ENCODE peak calls at places on chromosomes 1 and 21, in six cellular contexts. M is esophagus muscularis mucosa, J is neural progenitor cell, I is AG04450, A is fibroblast of the aortic adventitia, L is lower leg skin. W is an unnamed sample.

GRCh38 chr21:32956257-32956656 is 69.5 kb upstream of the OLIG2 start:
- DNase-seq in A (no peak), L (no peak), J (no peak), I (no peak), M (no peak), W (no peak)

GRCh38 chr21:22710725-22711124 is 1712.5 kb downstream of the NCAM2 start:
- DNase-seq in M (no peak), A (no peak), L (no peak), J (no peak), I (no peak), W (no peak)

GRCh38 chr1:236063919-236064673 is 794 bp downstream of the NID1 start:
- DNase-seq in I (no peak), L (peak), A (peak), J (peak), M (peak), W (peak)

GRCh38 chr1:67053535-67053784 is 488 bp downstream of the SLC35D1 start:
- DNase-seq in J (peak), L (no peak), M (no peak), A (no peak), I (no peak), W (no peak)

GRCh38 chr1:7784492-7785071 is 491 bp downstream of the PER3 start:
- DNase-seq in I (no peak), J (peak), L (no peak), M (no peak), A (no peak), W (no peak)

GRCh38 chr1:118018064-118018463 is 88.5 kb downstream of the WDR3 start:
- DNase-seq in A (no peak), M (no peak), I (no peak), L (no peak), J (no peak), W (no peak)

GRCh38 chr1:145960468-145961108 is 2.8 kb upstream of the LIX1L start:
- DNase-seq in I (no peak), A (peak), J (peak), L (peak), M (no peak), W (peak)

GRCh38 chr1:88678405-88678804 is 5.7 kb upstream of the PKN2 start:
- DNase-seq in M (no peak), L (no peak), J (no peak), A (no peak), I (no peak), W (no peak)

GRCh38 chr1:56934400-56935080 is 31.3 kb downstream of the C8B start:
- DNase-seq in M (no peak), A (peak), I (no peak), J (no peak), L (no peak), W (peak)

GRCh38 chr1:199020904-199021303 is 382.1 kb downstream of the PTPRC start:
- DNase-seq in J (no peak), I (no peak), A (no peak), L (no peak), M (no peak), W (no peak)

GRCh38 chr1:15417365-15417934 is 7.8 kb downstream of the EFHD2 start:
- DNase-seq in L (no peak), A (no peak), J (no peak), I (no peak), M (no peak), W (peak)
- H3K4me3 ChIP-seq in L (no peak), A (no peak), J (no peak), I (no peak), M (no peak), W (no peak)

GRCh38 chr1:20233394-20233793 is 47.1 kb upstream of the PLA2G2C start:
- DNase-seq in J (peak), I (no peak), A (peak), L (no peak), M (no peak), W (peak)
- TF ChIP-seq CTCF in J (peak), I (peak), A (peak), L (no peak), M (no peak), W (peak)

DNA sequence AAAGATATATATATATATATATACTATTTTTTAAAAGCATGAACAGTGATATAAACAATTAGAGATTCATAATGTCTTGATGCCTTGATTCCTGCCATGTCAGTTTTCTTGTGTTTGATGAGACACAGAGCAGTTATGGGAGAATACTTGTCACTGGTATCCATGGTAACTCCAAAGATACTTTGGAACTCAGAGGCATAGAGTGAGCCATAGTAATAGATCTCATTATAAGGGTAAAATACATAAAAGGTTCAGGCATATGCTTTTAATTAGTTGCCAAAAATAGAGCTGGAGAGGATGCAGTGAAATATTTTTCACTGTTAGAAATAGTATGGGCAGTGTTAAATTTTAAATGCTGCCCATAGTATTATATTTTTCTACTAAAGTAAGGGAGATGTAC is 134.1 kb downstream of the SYT14 start:
- DNase-seq in I (no peak), M (no peak), A (peak), L (no peak), J (no peak), W (peak)
- H3K4me3 ChIP-seq in I (no peak), M (no peak), A (no peak), L (no peak), J (no peak), W (no peak)

DNA sequence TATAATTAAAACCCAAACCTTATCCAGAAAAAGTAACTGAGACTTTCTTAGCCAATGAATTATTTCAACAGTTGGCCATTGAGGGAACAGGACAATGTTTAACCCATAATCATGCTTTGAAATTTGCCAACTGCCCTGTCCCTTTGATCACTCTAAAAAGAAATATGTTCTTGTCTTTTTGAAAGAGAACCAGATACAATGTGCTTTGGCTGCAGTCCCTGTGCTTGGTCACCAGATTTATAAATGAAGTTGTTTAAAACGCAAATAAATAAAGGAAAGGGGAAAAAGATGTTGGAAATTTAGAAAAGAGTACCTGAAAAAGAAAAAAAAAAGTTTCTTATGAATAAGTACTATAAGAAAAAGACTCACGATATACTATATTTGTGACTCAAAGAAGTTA is 760.7 kb upstream of the CXADR start:
- DNase-seq in M (no peak), I (no peak), L (no peak), J (no peak), A (peak), W (no peak)
- TF ChIP-seq CTCF in M (no peak), I (no peak), L (no peak), J (no peak), A (no peak), W (no peak)

GRCh38 chr1:37764888-37765441 is at the start of gene EPHA10:
- DNase-seq in I (no peak), L (no peak), J (peak), A (no peak), M (no peak), W (no peak)
- H3K4me3 ChIP-seq in I (no peak), L (no peak), J (peak), A (no peak), M (no peak), W (no peak)

GRCh38 chr1:25012966-25013962 is 83.2 kb upstream of the RUNX3 start:
- DNase-seq in I (no peak), M (no peak), J (no peak), A (no peak), L (no peak), W (no peak)

GRCh38 chr1:25008192-25008485 is 78.1 kb upstream of the RUNX3 start:
- DNase-seq in A (no peak), J (no peak), M (no peak), L (no peak), I (no peak), W (no peak)

GRCh38 chr1:25009675-25010262 is 79.7 kb upstream of the RUNX3 start:
- DNase-seq in I (no peak), M (no peak), A (no peak), L (no peak), J (no peak), W (no peak)

GRCh38 chr1:25011270-25011669 is 81.2 kb upstream of the RUNX3 start:
- DNase-seq in I (no peak), L (no peak), A (no peak), J (no peak), M (no peak), W (no peak)

GRCh38 chr1:25011966-25012625 is 82.0 kb upstream of the RUNX3 start:
- DNase-seq in L (no peak), J (no peak), I (no peak), A (no peak), M (no peak), W (no peak)
- TF ChIP-seq CTCF in L (no peak), J (no peak), I (no peak), A (no peak), M (no peak), W (no peak)

GRCh38 chr1:44043176-44044070 is 12.2 kb upstream of the SLC6A9 start:
- DNase-seq in J (peak), I (no peak), A (no peak), M (no peak), L (no peak), W (no peak)
- H3K4me3 ChIP-seq in J (no peak), I (no peak), A (no peak), M (no peak), L (no peak), W (no peak)

GRCh38 chr1:9689971-9690381 is 38.4 kb downstream of the PIK3CD start:
- DNase-seq in L (no peak), J (peak), M (no peak), A (no peak), I (no peak), W (no peak)
- TF ChIP-seq CTCF in L (no peak), J (no peak), M (no peak), A (peak), I (peak), W (peak)

GRCh38 chr1:247096112-247096511 is 8.0 kb downstream of the ZNF669 start:
- DNase-seq in I (no peak), L (no peak), J (no peak), A (no peak), M (peak), W (no peak)
- H3K4me3 ChIP-seq in I (no peak), L (no peak), J (no peak), A (no peak), M (no peak), W (no peak)

GRCh38 chr1:156600733-156601121 is 552 bp downstream of the GPATCH4 start:
- DNase-seq in A (no peak), I (no peak), M (no peak), J (peak), L (no peak), W (peak)

GRCh38 chr1:156601892-156602291 is 613 bp upstream of the GPATCH4 start:
- DNase-seq in A (no peak), I (no peak), M (no peak), L (no peak), J (no peak), W (no peak)

GRCh38 chr1:156601122-156601830 is at the start of gene GPATCH4:
- DNase-seq in I (peak), L (peak), J (peak), A (peak), M (peak), W (peak)

GRCh38 chr1:156599811-156600210 is 1.5 kb downstream of the GPATCH4 start:
- DNase-seq in A (no peak), J (no peak), M (no peak), L (no peak), I (no peak), W (peak)

GRCh38 chr1:156602557-156602993 is 1.3 kb upstream of the GPATCH4 start:
- DNase-seq in A (no peak), J (peak), I (no peak), L (no peak), M (no peak), W (peak)
- TF ChIP-seq CTCF in A (peak), J (peak), I (peak), L (no peak), M (no peak), W (peak)